ENCODE peak calls at places on chromosomes 12 and 14, in ten cellular contexts. V, E, M, Z, I, C, Y, S, O and R are unnamed samples.
A peak's percentile ranks its signal among the peaks of the same experiment; 100 is the strongest.

GRCh38 chr12:105091495-105092206 is 7.4 kb upstream of the ALDH1L2 start:
- DNase-seq in V (no peak), E (no peak), M (no peak), Z (no peak), I (no peak), C (no peak), Y (no peak), S (no peak), O (no peak), R (no peak)

GRCh38 chr12:180445-180844 is 33.5 kb downstream of the SLC6A12 start:
- DNase-seq in V (no peak), E (no peak), M (no peak), Z (peak; percentile 53), I (no peak), C (no peak), Y (no peak), S (peak; percentile 27), O (no peak), R (no peak)

GRCh38 chr14:28681681-28682080 is 84.9 kb upstream of the FOXG1 start:
- DNase-seq in V (no peak), E (no peak), M (no peak), Z (no peak), I (no peak), C (no peak), Y (no peak), S (no peak), O (no peak), R (no peak)

GRCh38 chr12:47035459-47035858 is 44.0 kb upstream of the PCED1B start:
- DNase-seq in V (no peak), E (no peak), M (no peak), Z (no peak), I (no peak), C (no peak), Y (no peak), S (no peak), O (no peak), R (no peak)

GRCh38 chr12:110816761-110817160 is 30.0 kb upstream of the CCDC63 start:
- DNase-seq in V (no peak), E (no peak), M (no peak), Z (no peak), I (no peak), C (no peak), Y (no peak), S (no peak), O (no peak), R (no peak)

GRCh38 chr12:31620311-31620710 is 29.4 kb upstream of the DENND5B start:
- DNase-seq in V (no peak), E (no peak), M (no peak), Z (no peak), I (no peak), C (no peak), Y (no peak), S (no peak), O (no peak), R (no peak)

GRCh38 chr12:98296462-98297079 is 218.8 kb upstream of the TMPO start:
- DNase-seq in V (no peak), E (no peak), M (no peak), Z (no peak), I (no peak), C (no peak), Y (peak; percentile 1), S (no peak), O (no peak), R (no peak)

GRCh38 chr12:55712700-55713415 is 3.0 kb upstream of the BLOC1S1 start:
- DNase-seq in V (no peak), E (no peak), M (no peak), Z (no peak), I (no peak), C (no peak), Y (no peak), S (no peak), O (peak; percentile 42), R (no peak)

GRCh38 chr12:132171968-132172521 is 27.8 kb downstream of the NOC4L start:
- DNase-seq in V (no peak), E (no peak), M (no peak), Z (no peak), I (no peak), C (no peak), Y (no peak), S (no peak), O (no peak), R (no peak)

GRCh38 chr12:72273851-72274284 is 1.7 kb downstream of the TRHDE start:
- DNase-seq in V (no peak), E (no peak), M (no peak), Z (no peak), I (no peak), C (no peak), Y (no peak), S (peak; percentile 87), O (peak; percentile 72), R (no peak)